ENCODE peak calls at places on chromosomes 7 and 10, in nine cellular contexts. U is prostate gland, D is suprapubic skin, Z is breast epithelium, R is sigmoid colon, G is esophagus muscularis mucosa, M is HCT116, P is endothelial cell of umbilical vein, W is stomach. Q is an unnamed sample.

GRCh38 chr7:64602518-64602917 is 39.6 kb upstream of the ZNF680 start:
- DNase-seq in P (no peak), D (no peak), U (no peak), M (no peak), Z (no peak), G (no peak), W (no peak), R (no peak), Q (no peak)

GRCh38 chr7:94182066-94182465 is 177.9 kb upstream of the BET1 start:
- DNase-seq in P (peak; percentile 81), R (no peak), U (no peak), Z (no peak), M (peak; percentile 10), W (no peak), G (no peak), D (no peak), Q (no peak)

GRCh38 chr10:87038786-87039185 is 18.7 kb downstream of the FAM25A start:
- DNase-seq in M (no peak), D (no peak), G (no peak), Z (no peak), U (no peak), W (peak; percentile 27), P (no peak), R (no peak), Q (peak; percentile 37)

GRCh38 chr10:23886355-23886754 is 322.6 kb upstream of the KIAA1217 start:
- DNase-seq in P (no peak), R (no peak), Z (no peak), U (no peak), G (no peak), M (no peak), D (no peak), W (no peak), Q (no peak)

GRCh38 chr7:1061180-1061579 is 16.8 kb downstream of the GPR146 start:
- DNase-seq in M (no peak), G (no peak), R (no peak), D (no peak), W (no peak), Z (no peak), U (no peak), P (no peak), Q (no peak)

GRCh38 chr7:24141876-24142509 is 142.0 kb upstream of the NPY start:
- DNase-seq in U (no peak), G (peak; percentile 68), R (no peak), Z (no peak), M (no peak), P (no peak), W (no peak), D (no peak), Q (no peak)

GRCh38 chr7:130944997-130945396 is 211.0 kb upstream of the KLF14 start:
- DNase-seq in W (no peak), G (no peak), P (no peak), D (no peak), Z (no peak), R (no peak), M (no peak), U (no peak), Q (no peak)

GRCh38 chr10:77554996-77555397 is 82.6 kb downstream of the KCNMA1 start:
- DNase-seq in D (no peak), P (no peak), Z (no peak), R (peak; percentile 82), W (no peak), U (no peak), M (no peak), G (no peak), Q (peak; percentile 23)

GRCh38 chr7:80097756-80098155 is 36.9 kb upstream of the GNAI1 start:
- DNase-seq in D (no peak), P (no peak), W (no peak), R (no peak), Z (no peak), M (no peak), U (no peak), G (no peak), Q (no peak)

GRCh38 chr10:77506517-77506916 is 131.1 kb downstream of the KCNMA1 start:
- DNase-seq in W (no peak), U (no peak), G (no peak), Z (no peak), M (no peak), D (no peak), R (no peak), P (no peak), Q (no peak)

GRCh38 chr7:94266278-94266677 is 128.4 kb upstream of the COL1A2 start:
- DNase-seq in U (no peak), Z (no peak), M (no peak), R (no peak), G (no peak), W (no peak), D (no peak), P (no peak), Q (no peak)

GRCh38 chr10:127687548-127687947 is 49.4 kb upstream of the FOXI2 start:
- DNase-seq in M (no peak), D (no peak), R (no peak), G (no peak), P (no peak), W (no peak), Z (no peak), U (no peak), Q (no peak)

GRCh38 chr10:90557385-90557784 is 300.5 kb downstream of the HTR7 start:
- DNase-seq in W (no peak), R (no peak), M (no peak), G (no peak), U (no peak), D (no peak), Z (no peak), P (no peak), Q (no peak)

DNA sequence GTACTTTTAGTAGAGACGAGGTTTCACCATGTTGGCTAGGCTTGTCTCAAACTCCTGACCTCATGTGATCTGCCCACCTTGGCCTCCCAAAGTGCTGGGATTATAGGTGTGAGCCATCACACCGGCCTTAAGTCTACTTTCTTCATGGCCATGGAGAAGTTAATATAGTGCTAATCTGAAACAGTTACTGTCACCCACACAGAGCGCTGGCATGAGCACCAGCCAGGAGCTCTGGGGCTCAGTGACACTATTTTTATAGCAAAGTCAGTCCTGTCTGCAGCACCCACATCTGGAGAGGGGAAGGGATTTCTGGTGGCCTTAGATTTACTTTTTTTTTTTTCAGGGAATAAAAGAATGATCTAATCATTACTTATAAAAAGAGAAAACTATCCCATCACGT is 21.3 kb downstream of the DNAJC12 start:
- DNase-seq in U (no peak), G (no peak), D (no peak), R (no peak), M (no peak), P (no peak), W (no peak), Z (no peak), Q (no peak)
- H3K4me1 ChIP-seq in U (no peaks in the 10 kb centered on the region), G (no peaks in the 10 kb centered on the region), D (no peaks in the 10 kb centered on the region), R (peaks cover 7% of the 10 kb centered on the region), M (no peaks in the 10 kb centered on the region), P (no peaks in the 10 kb centered on the region), W (no peaks in the 10 kb centered on the region), Z (no peaks in the 10 kb centered on the region), Q (peaks cover 5% of the 10 kb centered on the region)

DNA sequence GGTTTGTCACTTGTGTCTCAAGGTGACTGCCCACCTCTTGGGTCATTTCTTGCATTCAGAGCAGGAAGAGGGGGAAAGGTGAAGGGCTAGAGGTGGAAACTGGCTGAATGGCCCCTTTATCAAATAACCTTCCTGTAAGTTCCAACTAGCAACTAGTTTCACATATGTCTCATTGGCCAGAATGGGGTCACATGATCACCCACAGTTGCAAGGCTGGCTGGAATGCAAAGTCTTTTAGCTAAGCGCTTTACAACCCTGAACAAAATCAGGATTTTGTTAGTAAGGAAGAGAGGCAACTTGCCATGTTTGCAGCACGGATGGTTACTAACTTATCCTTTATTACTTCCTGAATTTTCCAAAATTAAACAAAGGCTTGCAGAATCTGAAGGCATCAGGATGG is 156.3 kb downstream of the EMX2 start:
- DNase-seq in G (no peak), U (no peak), W (no peak), Z (no peak), D (no peak), M (no peak), P (no peak), R (no peak), Q (no peak)
- TF ChIP-seq POLR2AphosphoS5 in G (no peak), U (no peak), W (no peak), Z (no peak), D (no peak), M (no peak), P (no peak), R (no peak), Q (no peak)

GRCh38 chr10:124597677-124598165 is 136.1 kb downstream of the LHPP start:
- DNase-seq in W (no peak), U (no peak), M (no peak), D (no peak), Z (no peak), R (no peak), G (no peak), P (no peak), Q (no peak)
- H3K4me1 ChIP-seq in W (peaks cover 7% of the 10 kb centered on the region), U (no peaks in the 10 kb centered on the region), M (peaks cover 8% of the 10 kb centered on the region), D (no peaks in the 10 kb centered on the region), Z (no peaks in the 10 kb centered on the region), R (no peaks in the 10 kb centered on the region), G (no peaks in the 10 kb centered on the region), P (no peaks in the 10 kb centered on the region), Q (no peaks in the 10 kb centered on the region)

GRCh38 chr10:63209703-63210102 is 76.6 kb downstream of the NRBF2 start:
- DNase-seq in M (no peak), U (no peak), W (no peak), R (no peak), D (no peak), P (no peak), G (no peak), Z (no peak), Q (no peak)

GRCh38 chr10:63214586-63214985 is 81.5 kb downstream of the NRBF2 start:
- DNase-seq in U (no peak), R (no peak), Z (no peak), P (no peak), W (no peak), M (no peak), G (no peak), D (no peak), Q (no peak)

GRCh38 chr10:63210611-63211196 is 77.6 kb downstream of the NRBF2 start:
- DNase-seq in R (no peak), P (peak; percentile 86), Z (no peak), M (no peak), U (no peak), D (no peak), G (no peak), W (no peak), Q (no peak)

GRCh38 chr10:63217120-63217605 is 84.0 kb downstream of the NRBF2 start:
- DNase-seq in R (no peak), D (no peak), Z (no peak), U (peak; percentile 44), W (no peak), M (peak; percentile 27), G (no peak), P (peak; percentile 74), Q (no peak)

GRCh38 chr10:63213489-63213888 is 80.4 kb downstream of the NRBF2 start:
- DNase-seq in R (no peak), G (no peak), P (no peak), U (no peak), W (no peak), Z (no peak), D (no peak), M (no peak), Q (no peak)
- TF ChIP-seq POLR2AphosphoS5 in R (peak; percentile 30), G (no peak), P (no peak), U (no peak), W (no peak), Z (peak; percentile 54), D (no peak), M (no peak), Q (no peak)